ENCODE peak calls at places on chromosomes 11 and 22, in ten cellular contexts. K is AG09319; C is astrocyte of the cerebellum; A is body of pancreas; E is NCI-H345; D is stimulated activated CD8-positive, alpha-beta memory T cell treated with anti-CD3 and anti-CD28 coated beads, Interleukin-15, amount 100 ng/mL, for 1 hour; P is naive thymus-derived CD8-positive, alpha-beta T cell; Z is Panc1; X is T-helper 1 cell; L is H54. R is an unnamed sample.

GRCh38 chr11:12321217-12321937 is 56.0 kb upstream of the PARVA start:
- DNase-seq in K (no peak), C (no peak), A (no peak), E (no peak), D (no peak), P (no peak), Z (no peak), X (no peak), L (no peak), R (no peak)

GRCh38 chr11:109486129-109486528 is 64.1 kb downstream of the C11orf87 start:
- DNase-seq in K (no peak), C (no peak), A (no peak), E (peak), D (no peak), P (no peak), Z (no peak), X (no peak), L (no peak), R (no peak)

GRCh38 chr22:22558071-22558971 is 744 bp downstream of the PRAME start:
- DNase-seq in K (no peak), C (no peak), A (no peak), E (no peak), D (no peak), P (no peak), Z (no peak), X (no peak), L (no peak), R (no peak)

GRCh38 chr11:818396-819128 is at the start of gene PNPLA2:
- DNase-seq in K (no peak), C (no peak), A (peak), E (no peak), D (no peak), P (no peak), Z (no peak), X (no peak), L (no peak), R (no peak)

GRCh38 chr22:36331306-36331911 is 56.4 kb downstream of the MYH9 start:
- DNase-seq in K (no peak), C (peak), A (peak), E (no peak), D (peak), P (peak), Z (no peak), X (peak), L (no peak), R (peak)

GRCh38 chr11:4134844-4135243 is 40.2 kb downstream of the RRM1 start:
- DNase-seq in K (no peak), C (peak), A (no peak), E (no peak), D (no peak), P (no peak), Z (no peak), X (no peak), L (peak), R (no peak)

GRCh38 chr11:128862913-128863660 is 4.0 kb downstream of the KCNJ1 start:
- DNase-seq in K (peak), C (peak), A (no peak), E (peak), D (no peak), P (no peak), Z (no peak), X (no peak), L (no peak), R (no peak)

GRCh38 chr11:69491071-69492031 is 9.9 kb downstream of the LINC01488 start:
- DNase-seq in K (no peak), C (no peak), A (no peak), E (no peak), D (no peak), P (no peak), Z (no peak), X (no peak), L (no peak), R (no peak)

GRCh38 chr11:85874265-85874664 is 19.1 kb downstream of the CCDC83 start:
- DNase-seq in K (no peak), C (no peak), A (no peak), E (no peak), D (no peak), P (no peak), Z (no peak), X (no peak), L (no peak), R (no peak)

GRCh38 chr11:105670811-105671210 is 60.9 kb downstream of the GRIA4 start:
- DNase-seq in K (no peak), C (no peak), A (no peak), E (no peak), D (no peak), P (no peak), Z (no peak), X (no peak), L (no peak), R (no peak)

GRCh38 chr11:70381872-70382842 is 16.2 kb upstream of the CTTN start:
- DNase-seq in K (peak), C (peak), A (no peak), E (no peak), D (no peak), P (no peak), Z (no peak), X (no peak), L (peak), R (peak)

GRCh38 chr11:121059605-121060004 is 35.7 kb downstream of the TBCEL start:
- DNase-seq in K (no peak), C (no peak), A (no peak), E (no peak), D (no peak), P (no peak), Z (no peak), X (peak), L (no peak), R (no peak)

GRCh38 chr11:129865701-129866100 is 29.7 kb downstream of the NFRKB start:
- DNase-seq in K (no peak), C (no peak), A (no peak), E (no peak), D (no peak), P (peak), Z (no peak), X (no peak), L (no peak), R (no peak)

GRCh38 chr22:26740253-26740652 is 82.9 kb downstream of the MIAT start:
- DNase-seq in K (no peak), C (no peak), A (no peak), E (no peak), D (no peak), P (no peak), Z (no peak), X (no peak), L (no peak), R (peak)

GRCh38 chr11:27209562-27210005 is 153.4 kb downstream of the CCDC34 start:
- DNase-seq in K (no peak), C (peak), A (peak), E (peak), D (no peak), P (no peak), Z (peak), X (no peak), L (peak), R (peak)

GRCh38 chr11:113526521-113526920 is 51.3 kb upstream of the DRD2 start:
- DNase-seq in K (no peak), C (no peak), A (no peak), E (no peak), D (no peak), P (no peak), Z (no peak), X (no peak), L (no peak), R (no peak)

GRCh38 chr11:61897387-61898246 is 6.3 kb upstream of the FADS3 start:
- DNase-seq in K (no peak), C (no peak), A (peak), E (peak), D (peak), P (peak), Z (peak), X (peak), L (peak), R (peak)

GRCh38 chr11:8025816-8026215 is 38.7 kb downstream of the EIF3F start:
- DNase-seq in K (no peak), C (peak), A (no peak), E (no peak), D (no peak), P (no peak), Z (no peak), X (no peak), L (peak), R (no peak)

GRCh38 chr11:2446590-2447252 is 1.9 kb downstream of the KCNQ1 start:
- DNase-seq in K (no peak), C (no peak), A (no peak), E (no peak), D (no peak), P (no peak), Z (no peak), X (peak), L (no peak), R (no peak)

GRCh38 chr11:66008468-66009101 is 3.2 kb upstream of the CST6 start:
- DNase-seq in K (no peak), C (no peak), A (no peak), E (peak), D (no peak), P (no peak), Z (no peak), X (no peak), L (no peak), R (peak)

GRCh38 chr11:92131289-92131890 is 93.2 kb upstream of the FAT3 start:
- DNase-seq in K (no peak), C (no peak), A (no peak), E (no peak), D (no peak), P (no peak), Z (no peak), X (no peak), L (no peak), R (no peak)

GRCh38 chr22:43505896-43506295 is 94.1 kb downstream of the MPPED1 start:
- DNase-seq in K (no peak), C (no peak), A (no peak), E (no peak), D (no peak), P (no peak), Z (no peak), X (no peak), L (no peak), R (no peak)

GRCh38 chr11:68040121-68040956 is 1.5 kb downstream of the TCIRG1 start:
- DNase-seq in K (peak), C (no peak), A (peak), E (no peak), D (no peak), P (peak), Z (no peak), X (peak), L (peak), R (peak)

GRCh38 chr11:116506446-116506845 is 266.3 kb downstream of the BUD13 start:
- DNase-seq in K (no peak), C (no peak), A (no peak), E (no peak), D (no peak), P (no peak), Z (no peak), X (no peak), L (no peak), R (no peak)

GRCh38 chr11:73230931-73231330 is 12.8 kb downstream of the P2RY2 start:
- DNase-seq in K (no peak), C (no peak), A (no peak), E (no peak), D (no peak), P (no peak), Z (no peak), X (no peak), L (no peak), R (no peak)

GRCh38 chr11:45568031-45568430 is 97.4 kb downstream of the CHST1 start:
- DNase-seq in K (no peak), C (no peak), A (no peak), E (no peak), D (no peak), P (no peak), Z (no peak), X (no peak), L (no peak), R (no peak)